ENCODE peak calls at places on chromosomes 12 and 14, in four cellular contexts. D is K562, U is HepG2, S is H1. P is an unnamed sample.

GRCh38 chr12:57727758-57728395 is 10.7 kb downstream of the AGAP2 start:
- DNase-seq in D (no peak), U (no peak), S (no peak), P (no peak)

GRCh38 chr12:49200882-49201594 is 12.2 kb upstream of the TUBA1A start:
- DNase-seq in S (no peak), U (no peak), D (peak), P (peak)

GRCh38 chr14:51554953-51555352 is 96.8 kb upstream of the FRMD6 start:
- DNase-seq in S (no peak), U (no peak), D (no peak), P (peak)

GRCh38 chr14:37036669-37037341 is 135.6 kb downstream of the SLC25A21 start:
- DNase-seq in S (no peak), D (no peak), U (peak), P (no peak)

GRCh38 chr14:93937519-93937918 is 10.4 kb downstream of the FAM181A start:
- DNase-seq in S (no peak), D (no peak), U (no peak), P (no peak)

GRCh38 chr14:93981874-93982683 is 5.7 kb upstream of the ASB2 start:
- DNase-seq in S (no peak), D (no peak), U (no peak), P (no peak)

GRCh38 chr12:71567562-71567961 is 96.1 kb downstream of the ZFC3H1 start:
- DNase-seq in D (peak), U (no peak), S (no peak), P (no peak)

GRCh38 chr14:54718046-54718445 is 151.1 kb downstream of the SAMD4A start:
- DNase-seq in U (no peak), D (no peak), S (no peak), P (no peak)

GRCh38 chr14:93033039-93033982 is 82.4 kb downstream of the ITPK1 start:
- DNase-seq in S (no peak), D (no peak), U (no peak), P (no peak)

GRCh38 chr14:95043732-95044462 is 113.4 kb downstream of the DICER1 start:
- DNase-seq in S (peak), U (no peak), D (no peak), P (no peak)

GRCh38 chr14:92529895-92530294 is 16.3 kb downstream of the RIN3 start:
- DNase-seq in U (no peak), S (no peak), D (no peak), P (no peak)

GRCh38 chr14:71466251-71466650 is 466.0 kb upstream of the RGS6 start:
- DNase-seq in D (no peak), U (no peak), S (no peak), P (no peak)

GRCh38 chr14:45785240-45785639 is 532.2 kb upstream of the MIS18BP1 start:
- DNase-seq in S (no peak), D (no peak), U (no peak), P (no peak)

GRCh38 chr12:122851820-122852219 is 16.6 kb downstream of the HIP1R start:
- DNase-seq in S (no peak), D (no peak), U (no peak), P (no peak)

GRCh38 chr14:26170885-26171284 is 426.9 kb downstream of the NOVA1 start:
- DNase-seq in S (no peak), D (no peak), U (no peak), P (no peak)

GRCh38 chr12:62631531-62632520 is 165.2 kb downstream of the MON2 start:
- DNase-seq in D (no peak), S (peak), U (peak), P (peak)

GRCh38 chr14:95507174-95507573 is 9.3 kb downstream of the SYNE3 start:
- DNase-seq in D (peak), S (no peak), U (no peak), P (no peak)

GRCh38 chr12:51388066-51388799 is 3.0 kb downstream of the GALNT6 start:
- DNase-seq in U (no peak), D (peak), S (no peak), P (no peak)

GRCh38 chr12:104310751-104311297 is 7.3 kb downstream of the EID3 start:
- DNase-seq in D (no peak), U (no peak), S (no peak), P (no peak)

GRCh38 chr14:81366259-81366658 is 33.9 kb downstream of the STON2 start:
- DNase-seq in U (no peak), D (no peak), S (no peak), P (peak)

GRCh38 chr12:67446716-67447115 is 177.6 kb downstream of the CAND1 start:
- DNase-seq in D (no peak), S (no peak), U (no peak), P (no peak)

GRCh38 chr14:101008196-101008595 is 104.7 kb upstream of the RTL1 start:
- DNase-seq in D (no peak), U (no peak), S (peak), P (no peak)

GRCh38 chr12:125387206-125387605 is 322.0 kb downstream of the AACS start:
- DNase-seq in U (peak), S (no peak), D (no peak), P (no peak)

GRCh38 chr12:15152456-15152855 is 68.8 kb downstream of the RERG start:
- DNase-seq in U (no peak), S (no peak), D (no peak), P (peak)

GRCh38 chr14:92728781-92729364 is 19.6 kb downstream of the LGMN start:
- DNase-seq in D (no peak), U (no peak), S (no peak), P (no peak)

GRCh38 chr12:19643635-19644034 is 204.3 kb downstream of the AEBP2 start:
- DNase-seq in S (no peak), D (no peak), U (peak), P (peak)

GRCh38 chr12:43937947-43938346 is 102.1 kb downstream of the TMEM117 start:
- DNase-seq in U (peak), S (no peak), D (peak), P (peak)

GRCh38 chr12:98788396-98788795 is 143.3 kb downstream of the APAF1 start:
- DNase-seq in U (no peak), D (no peak), S (no peak), P (no peak)

GRCh38 chr12:65881348-65881961 is 57.2 kb downstream of the HMGA2 start:
- DNase-seq in U (no peak), D (no peak), S (no peak), P (no peak)
- TF ChIP-seq PHF8 in U (no peak), D (no peak), S (no peak), P (no peak)

GRCh38 chr14:105993814-105994213 is 467.4 kb downstream of the TMEM121 start:
- DNase-seq in U (no peak), D (no peak), S (no peak), P (no peak)

GRCh38 chr14:105999361-106000028 is 473.1 kb downstream of the TMEM121 start:
- DNase-seq in D (peak), S (peak), U (peak), P (no peak)
- TF ChIP-seq PHF8 in D (no peak), S (no peak), U (no peak), P (no peak)

DNA sequence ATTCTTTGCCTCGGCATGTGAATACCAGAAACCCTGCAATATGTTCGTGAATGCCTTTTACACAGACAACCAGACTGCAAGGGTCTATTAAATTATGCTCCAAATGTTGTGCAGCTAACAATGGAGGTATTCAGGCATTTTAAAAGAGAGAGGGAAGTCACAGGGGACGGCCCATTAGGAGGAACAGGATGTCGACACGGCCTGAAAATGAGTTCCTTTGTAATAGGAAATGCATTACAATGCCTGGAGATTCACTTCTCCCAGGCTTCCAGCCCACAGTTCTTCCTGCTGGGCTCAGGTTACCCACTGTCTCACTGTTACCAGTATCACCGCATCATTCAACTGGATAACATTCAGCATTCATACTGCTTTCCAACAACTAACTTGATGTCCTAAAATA is 2.5 kb downstream of the DUSP6 start:
- DNase-seq in U (no peak), S (no peak), D (no peak), P (no peak)
- TF ChIP-seq PHF8 in U (no peak), S (no peak), D (no peak), P (no peak)

GRCh38 chr12:77032406-77032805 is 33.0 kb downstream of the E2F7 start:
- DNase-seq in D (no peak), S (no peak), U (no peak), P (no peak)

GRCh38 chr12:77033658-77034164 is 31.7 kb downstream of the E2F7 start:
- DNase-seq in S (no peak), U (no peak), D (no peak), P (no peak)

GRCh38 chr12:77031745-77032144 is 33.6 kb downstream of the E2F7 start:
- DNase-seq in U (no peak), S (no peak), D (no peak), P (no peak)
- TF ChIP-seq PHF8 in U (no peak), S (no peak), D (no peak), P (no peak)

GRCh38 chr12:23950011-23950774 is 723 bp upstream of the SOX5 start:
- DNase-seq in S (peak), D (no peak), U (peak), P (no peak)

GRCh38 chr12:23947395-23947794 is 2.1 kb downstream of the SOX5 start:
- DNase-seq in D (no peak), U (no peak), S (no peak), P (no peak)

GRCh38 chr12:23952071-23952470 is 2.6 kb upstream of the SOX5 start:
- DNase-seq in U (no peak), S (no peak), D (no peak), P (no peak)

GRCh38 chr12:23950775-23951391 is 1.4 kb upstream of the SOX5 start:
- DNase-seq in S (peak), U (peak), D (no peak), P (no peak)

GRCh38 chr12:23949212-23950010 is at the start of gene SOX5:
- DNase-seq in S (peak), D (peak), U (peak), P (no peak)
- TF ChIP-seq PHF8 in S (no peak), D (no peak), U (no peak), P (no peak)

GRCh38 chr12:112199136-112199535 is 73.8 kb downstream of the TRAFD1 start:
- DNase-seq in U (no peak), D (no peak), S (no peak), P (no peak)

GRCh38 chr12:112196476-112196875 is 71.1 kb downstream of the TRAFD1 start:
- DNase-seq in S (no peak), U (no peak), D (no peak), P (no peak)

GRCh38 chr12:112192475-112192874 is 67.1 kb downstream of the TRAFD1 start:
- DNase-seq in U (no peak), S (no peak), D (no peak), P (no peak)

GRCh38 chr12:112194601-112195247 is 69.4 kb downstream of the TRAFD1 start:
- DNase-seq in S (no peak), D (no peak), U (no peak), P (no peak)

DNA sequence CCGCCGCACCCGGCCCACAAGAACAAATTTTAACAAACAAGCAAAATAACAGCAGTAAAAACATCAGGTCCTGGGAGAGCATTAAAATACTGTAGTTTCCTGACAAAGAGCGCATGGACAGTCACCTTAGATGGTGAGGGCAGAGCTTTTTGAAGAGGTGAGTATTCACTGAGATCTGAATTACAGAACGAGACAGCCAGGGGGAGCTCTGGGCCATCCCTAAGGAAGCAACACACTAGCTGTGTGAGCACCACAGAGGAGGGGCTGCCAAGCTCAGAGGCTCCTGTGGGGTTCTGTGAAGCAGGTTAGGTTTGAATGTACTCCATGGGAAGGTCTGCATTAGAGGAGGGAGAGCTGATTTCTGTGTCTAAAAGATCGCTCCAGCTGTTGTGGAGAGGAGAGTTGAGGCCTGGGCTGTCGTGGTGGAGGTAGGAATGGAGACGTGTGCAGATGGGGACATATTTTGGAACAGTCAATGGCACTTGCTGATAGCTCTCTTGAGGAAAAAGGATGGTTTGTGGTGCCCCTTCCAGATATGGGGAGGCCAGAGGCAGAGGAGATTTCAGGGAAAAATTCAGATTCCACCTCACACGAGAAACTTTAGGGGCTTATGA is 72.9 kb downstream of the TRAFD1 start:
- DNase-seq in U (peak), S (peak), D (peak), P (peak)
- TF ChIP-seq PHF8 in U (no peak), S (no peak), D (no peak), P (no peak)

GRCh38 chr14:24388474-24389179 is 10.2 kb upstream of the NYNRIN start:
- DNase-seq in S (no peak), D (no peak), U (no peak), P (no peak)
- TF ChIP-seq PHF8 in S (no peak), D (no peak), U (no peak), P (no peak)

P was measured in A549.